ENCODE peak calls at places on chromosomes 7 and 10, in five cellular contexts. K, S, E, M and L are unnamed samples.

GRCh38 chr10:100730739-100731602 is 14.4 kb upstream of the PAX2 start:
- DNase-seq in K (no peak), E (no peak), M (peak), S (no peak), L (peak)

GRCh38 chr7:28792858-28793257 is 165.3 kb downstream of the TRIL start:
- DNase-seq in S (no peak), M (no peak), K (no peak), E (no peak), L (no peak)

GRCh38 chr7:47294569-47295222 is 287.2 kb downstream of the TNS3 start:
- DNase-seq in M (no peak), K (no peak), E (no peak), S (no peak), L (no peak)

GRCh38 chr10:11603741-11604140 is 7.7 kb downstream of the USP6NL start:
- DNase-seq in K (no peak), M (no peak), S (no peak), E (no peak), L (no peak)

GRCh38 chr7:155431711-155432110 is 26.2 kb upstream of the EN2 start:
- DNase-seq in S (no peak), K (no peak), M (no peak), E (no peak), L (peak)

GRCh38 chr10:92126100-92126650 is 164.7 kb downstream of the CPEB3 start:
- DNase-seq in S (no peak), E (no peak), M (no peak), K (no peak), L (no peak)

GRCh38 chr7:44489955-44490350 is 505 bp downstream of the NUDCD3 start:
- DNase-seq in M (no peak), S (no peak), K (no peak), E (no peak), L (no peak)

GRCh38 chr7:114645451-114645850 is 230.8 kb downstream of the FOXP2 start:
- DNase-seq in E (no peak), M (no peak), S (no peak), K (peak), L (no peak)

GRCh38 chr7:157897686-157898085 is 560.9 kb downstream of the DNAJB6 start:
- DNase-seq in S (no peak), E (no peak), K (peak), M (no peak), L (no peak)

GRCh38 chr7:78311176-78311575 is 512.6 kb downstream of the PHTF2 start:
- DNase-seq in M (no peak), K (no peak), E (no peak), S (no peak), L (no peak)

GRCh38 chr10:122294006-122294405 is 22.9 kb downstream of the BTBD16 start:
- DNase-seq in E (no peak), K (no peak), M (no peak), S (no peak), L (no peak)

GRCh38 chr10:59036311-59037017 is 140.0 kb upstream of the PHYHIPL start:
- DNase-seq in S (no peak), K (no peak), E (no peak), M (no peak), L (no peak)

GRCh38 chr7:142752376-142753225 is 3.3 kb downstream of the PRSS1 start:
- DNase-seq in K (no peak), M (no peak), S (no peak), E (no peak), L (no peak)

GRCh38 chr10:79446451-79447020 is 1.1 kb upstream of the ZCCHC24 start:
- DNase-seq in S (peak), M (peak), E (peak), K (no peak), L (peak)

GRCh38 chr7:27901028-27901760 is 161.2 kb downstream of the TAX1BP1 start:
- DNase-seq in E (no peak), M (peak), S (no peak), K (no peak), L (no peak)

GRCh38 chr7:151265351-151265931 is 16.9 kb upstream of the SMARCD3 start:
- DNase-seq in M (no peak), S (no peak), K (no peak), E (no peak), L (no peak)

GRCh38 chr10:6328708-6329423 is 126.1 kb downstream of the PFKFB3 start:
- DNase-seq in S (no peak), E (no peak), K (no peak), M (no peak), L (no peak)

GRCh38 chr10:122348512-122348911 is 26.0 kb upstream of the PLEKHA1 start:
- DNase-seq in S (no peak), E (no peak), K (no peak), M (no peak), L (peak)

GRCh38 chr10:71693377-71693776 is 26.2 kb downstream of the C10orf105 start:
- DNase-seq in K (no peak), E (no peak), S (no peak), M (no peak), L (no peak)

GRCh38 chr10:81848514-81848913 is 26.5 kb upstream of the NRG3 start:
- DNase-seq in E (no peak), S (no peak), K (no peak), M (no peak), L (no peak)

GRCh38 chr10:68087338-68088029 is 12.4 kb upstream of the HERC4 start:
- DNase-seq in K (no peak), E (no peak), M (no peak), S (peak), L (no peak)

GRCh38 chr10:89327803-89328441 is at the start of gene IFIT3:
- DNase-seq in M (no peak), K (no peak), S (peak), E (peak), L (no peak)

GRCh38 chr10:76977046-76977445 is 660.6 kb downstream of the KCNMA1 start:
- DNase-seq in E (no peak), M (no peak), S (no peak), K (no peak), L (no peak)

GRCh38 chr7:10860516-10860915 is 113.2 kb upstream of the PHF14 start:
- DNase-seq in E (no peak), K (no peak), M (no peak), S (no peak), L (no peak)

GRCh38 chr7:40263752-40264390 is 129.1 kb downstream of the SUGCT start:
- DNase-seq in S (no peak), K (no peak), M (no peak), E (no peak), L (no peak)